ENCODE peak calls at places on chromosomes 5 and 9, in four cellular contexts. F is gastrocnemius medialis; D is GM23248; R is CD4-positive, CD25-positive, alpha-beta regulatory T cell. N is an unnamed sample. For H3K4me1, the result is how much of the 10 kb centered on the place peaks cover.

GRCh38 chr9:20242767-20243166 is 379.5 kb downstream of the MLLT3 start:
- DNase-seq in D (no peak), F (no peak), R (peak), N (no peak)

GRCh38 chr5:64653776-64654175 is 36.5 kb upstream of the SHISAL2B start:
- DNase-seq in D (peak), F (no peak), R (no peak), N (no peak)

GRCh38 chr5:33261305-33261704 is 179.5 kb upstream of the TARS1 start:
- DNase-seq in D (peak), R (no peak), F (no peak), N (no peak)

GRCh38 chr5:72347801-72348305 is 27.7 kb downstream of the PTCD2 start:
- DNase-seq in F (no peak), D (peak), R (no peak), N (no peak)

GRCh38 chr5:55600536-55601208 is 65.9 kb upstream of the PLPP1 start:
- DNase-seq in R (no peak), D (peak), F (no peak), N (no peak)

GRCh38 chr9:129027685-129028191 is 393 bp downstream of the SH3GLB2 start:
- DNase-seq in F (peak), D (no peak), R (no peak), N (peak)

GRCh38 chr5:180085837-180086236 is 14.3 kb upstream of the RNF130 start:
- DNase-seq in D (no peak), R (no peak), F (no peak), N (no peak)

GRCh38 chr5:107277485-107278040 is 393.2 kb downstream of the EFNA5 start:
- DNase-seq in F (no peak), D (no peak), R (no peak), N (no peak)

GRCh38 chr5:2515180-2515809 is 236.2 kb downstream of the IRX2 start:
- DNase-seq in R (no peak), F (no peak), D (no peak), N (no peak)

GRCh38 chr9:95584176-95584575 is 67.4 kb upstream of the PTCH1 start:
- DNase-seq in D (no peak), F (no peak), R (no peak), N (no peak)

GRCh38 chr5:69209607-69210006 is 20.2 kb downstream of the CENPH start:
- DNase-seq in D (peak), F (no peak), R (no peak), N (no peak)

GRCh38 chr5:129171194-129171944 is 76.8 kb downstream of the ISOC1 start:
- DNase-seq in F (no peak), R (no peak), D (no peak), N (no peak)

GRCh38 chr9:111974092-111974681 is 77.6 kb downstream of the UGCG start:
- DNase-seq in F (peak), R (no peak), D (peak), N (no peak)

GRCh38 chr5:141326088-141326854 is 4.0 kb upstream of the PCDHGA1 start:
- DNase-seq in D (peak), F (peak), R (peak), N (peak)

GRCh38 chr9:71747572-71747971 is 20.7 kb downstream of the CEMIP2 start:
- DNase-seq in R (no peak), F (no peak), D (no peak), N (no peak)
- H3K4me1 ChIP-seq in R (under half), F (under half), D (under half), N (under half)

GRCh38 chr5:151098185-151098813 is 17.5 kb upstream of the TNIP1 start:
- DNase-seq in D (no peak), R (no peak), F (no peak), N (no peak)
- H3K4me1 ChIP-seq in D (under half), R (under half), F (half or more), N (under half)

GRCh38 chr9:92917176-92917800 is 30.0 kb upstream of the FGD3 start:
- DNase-seq in D (no peak), R (no peak), F (no peak), N (no peak)

GRCh38 chr9:92911496-92912475 is 33.9 kb upstream of the ZNF484 start:
- DNase-seq in R (no peak), F (no peak), D (no peak), N (no peak)
- H3K4me1 ChIP-seq in R (under half), F (under half), D (under half), N (under half)

DNA sequence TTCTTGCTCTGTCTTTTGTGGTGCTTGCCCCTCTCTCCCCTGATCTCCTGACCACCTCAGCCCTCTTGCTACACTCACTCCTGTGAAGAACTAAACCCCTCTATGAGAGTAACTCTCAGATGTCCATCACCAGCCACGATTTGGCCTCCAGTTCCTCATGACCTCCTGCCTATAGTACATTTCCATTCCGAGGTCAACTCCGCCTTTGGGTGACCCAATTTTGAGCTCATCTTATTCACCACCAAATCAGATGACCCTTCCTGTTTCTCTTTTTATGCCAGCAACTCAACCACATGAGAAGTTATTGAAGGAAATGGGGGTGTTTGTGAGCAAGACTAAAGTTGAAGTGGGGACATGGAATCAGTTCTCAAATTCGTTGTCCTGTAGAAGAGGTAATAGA is 7.2 kb downstream of the AFAP1L1 start:
- DNase-seq in D (no peak), F (no peak), R (no peak), N (no peak)
- H3K4me1 ChIP-seq in D (under half), F (half or more), R (under half), N (under half)

N was measured in sigmoid colon.